ENCODE peak calls at places on chromosomes 6 and 20, in nine cellular contexts. M is hepatocyte; S is activated T-cell treated with anti-CD3 and anti-CD28 coated beads, Interleukin-2, amount 50 U/mL, for 4 hours; A is omental fat pad; Y is effector CD4-positive, alpha-beta T cell; J is ACHN; U is LoVo; F is stimulated activated CD8-positive, alpha-beta memory T cell treated with anti-CD3 and anti-CD28 coated beads, Interleukin-2, amount 100 ng/mL, for 1 hour; O is spleen. W is an unnamed sample.

GRCh38 chr6:17725083-17725482 is 18.4 kb upstream of the NUP153 start:
- DNase-seq in U (no peak), F (no peak), J (no peak), Y (no peak), M (peak), O (no peak), S (no peak), A (no peak), W (no peak)

GRCh38 chr6:28634406-28634757 is 108.7 kb downstream of the GPX5 start:
- DNase-seq in U (no peak), A (no peak), J (no peak), F (no peak), O (no peak), Y (no peak), S (no peak), M (no peak), W (no peak)

GRCh38 chr6:131258816-131259476 is 123.7 kb downstream of the AKAP7 start:
- DNase-seq in F (no peak), M (peak), A (no peak), J (peak), S (no peak), U (peak), O (no peak), Y (no peak), W (peak)

GRCh38 chr6:157898169-157898568 is 75.1 kb downstream of the SNX9 start:
- DNase-seq in S (no peak), M (no peak), U (no peak), A (no peak), Y (no peak), J (no peak), O (no peak), F (no peak), W (no peak)

GRCh38 chr20:23200413-23200812 is 114.3 kb upstream of the CD93 start:
- DNase-seq in O (no peak), J (no peak), S (no peak), F (no peak), Y (no peak), U (no peak), M (no peak), A (no peak), W (no peak)

GRCh38 chr6:152723398-152723797 is 25.7 kb downstream of the MYCT1 start:
- DNase-seq in J (no peak), A (no peak), U (no peak), M (no peak), S (no peak), O (no peak), Y (no peak), F (no peak), W (no peak)

GRCh38 chr20:19735446-19735845 is 22.6 kb upstream of the RIN2 start:
- DNase-seq in U (peak), F (no peak), Y (no peak), J (peak), M (peak), O (no peak), S (no peak), A (peak), W (peak)

GRCh38 chr6:18550119-18550518 is 163.0 kb downstream of the RNF144B start:
- DNase-seq in J (no peak), M (no peak), A (no peak), Y (no peak), O (no peak), S (no peak), F (no peak), U (no peak), W (no peak)

GRCh38 chr6:36349240-36349639 is 12.6 kb upstream of the BNIP5 start:
- DNase-seq in M (no peak), A (no peak), J (no peak), U (no peak), F (no peak), S (no peak), Y (no peak), O (no peak), W (no peak)

GRCh38 chr6:10520468-10520867 is 683 bp upstream of the GCNT2 start:
- DNase-seq in U (no peak), A (no peak), J (no peak), M (peak), Y (no peak), O (no peak), S (no peak), F (no peak), W (no peak)

GRCh38 chr6:139030539-139030938 is 2.0 kb downstream of the ABRACL start:
- DNase-seq in J (no peak), U (no peak), M (no peak), F (no peak), A (no peak), S (no peak), O (no peak), Y (no peak), W (no peak)

GRCh38 chr6:130575971-130576370 is 210.2 kb downstream of the TMEM200A start:
- DNase-seq in O (peak), A (no peak), F (peak), J (no peak), S (peak), M (no peak), U (no peak), Y (peak), W (no peak)

GRCh38 chr6:82712826-82713225 is 349.2 kb downstream of the TPBG start:
- DNase-seq in A (no peak), M (no peak), O (no peak), Y (no peak), J (peak), F (no peak), U (peak), S (no peak), W (no peak)

GRCh38 chr20:63738687-63739128 is 868 bp upstream of the SLC2A4RG start:
- DNase-seq in O (peak), M (peak), A (no peak), U (no peak), Y (peak), F (no peak), S (no peak), J (peak), W (no peak)

GRCh38 chr20:64069614-64070243 is 6.7 kb downstream of the TCEA2 start:
- DNase-seq in A (no peak), M (no peak), F (no peak), Y (no peak), J (peak), U (peak), O (peak), S (no peak), W (no peak)

GRCh38 chr6:120873125-120873865 is 461.0 kb downstream of the TBC1D32 start:
- DNase-seq in M (no peak), A (no peak), J (no peak), U (no peak), Y (no peak), S (no peak), F (no peak), O (peak), W (no peak)

GRCh38 chr6:139161817-139162284 is 27.0 kb downstream of the HECA start:
- DNase-seq in A (no peak), U (no peak), J (no peak), Y (peak), M (no peak), F (peak), O (no peak), S (peak), W (no peak)

GRCh38 chr6:159760602-159761057 is 1.2 kb upstream of the ACAT2 start:
- DNase-seq in J (peak), Y (no peak), U (peak), F (no peak), S (no peak), A (no peak), M (peak), O (no peak), W (peak)

GRCh38 chr20:3681931-3682820 is at the start of gene ADAM33:
- DNase-seq in J (no peak), S (no peak), Y (no peak), M (peak), O (no peak), U (no peak), F (no peak), A (no peak), W (no peak)

GRCh38 chr6:28643017-28643740 is 117.5 kb downstream of the GPX5 start:
- DNase-seq in Y (no peak), U (peak), O (no peak), F (no peak), S (no peak), A (no peak), M (peak), J (peak), W (no peak)

GRCh38 chr6:167787896-167788530 is 38.7 kb upstream of the AFDN start:
- DNase-seq in U (no peak), F (no peak), J (no peak), O (peak), M (no peak), Y (no peak), S (no peak), A (no peak), W (no peak)

GRCh38 chr6:141483561-141484061 is 649.1 kb upstream of the GJE1 start:
- DNase-seq in Y (peak), O (no peak), S (peak), U (peak), A (no peak), M (no peak), F (peak), J (peak), W (peak)

GRCh38 chr20:19449051-19449450 is 236.6 kb downstream of the SLC24A3 start:
- DNase-seq in U (no peak), A (no peak), J (no peak), O (no peak), M (no peak), Y (no peak), F (no peak), S (no peak), W (no peak)

GRCh38 chr6:166488081-166488685 is 98.3 kb downstream of the RAMACL start:
- DNase-seq in M (no peak), U (no peak), J (no peak), Y (peak), A (no peak), F (peak), O (peak), S (peak), W (no peak)

GRCh38 chr20:48310312-48310711 is 517.5 kb downstream of the PREX1 start:
- DNase-seq in F (no peak), J (no peak), M (no peak), O (no peak), Y (no peak), S (no peak), U (no peak), A (no peak), W (no peak)

GRCh38 chr6:112054520-112055160 is 736 bp downstream of the CCN6 start:
- DNase-seq in U (no peak), F (no peak), A (no peak), M (peak), Y (no peak), J (no peak), S (no peak), O (no peak), W (no peak)

GRCh38 chr6:88843040-88843439 is 120.4 kb downstream of the RNGTT start:
- DNase-seq in S (no peak), O (no peak), M (no peak), U (no peak), Y (no peak), F (no peak), A (no peak), J (no peak), W (no peak)

GRCh38 chr6:37650071-37650481 is 47.6 kb downstream of the MDGA1 start:
- DNase-seq in M (peak), Y (no peak), O (no peak), F (no peak), A (no peak), U (no peak), S (no peak), J (no peak), W (no peak)

GRCh38 chr6:127765949-127766348 is 134.9 kb downstream of the THEMIS start:
- DNase-seq in U (no peak), S (no peak), A (no peak), F (no peak), O (no peak), J (no peak), M (no peak), Y (no peak), W (no peak)

GRCh38 chr20:37630161-37630560 is 63.7 kb upstream of the CTNNBL1 start:
- DNase-seq in Y (no peak), J (no peak), F (no peak), A (no peak), U (no peak), M (peak), O (no peak), S (no peak), W (no peak)

GRCh38 chr6:13617066-13617465 is 1.9 kb downstream of the NOL7 start:
- DNase-seq in Y (no peak), F (no peak), A (no peak), J (no peak), S (no peak), O (no peak), M (no peak), U (no peak), W (no peak)

GRCh38 chr6:121984956-121985355 is 414.5 kb upstream of the HSF2 start:
- DNase-seq in M (no peak), J (no peak), A (no peak), S (no peak), Y (no peak), O (no peak), F (no peak), U (no peak), W (no peak)

GRCh38 chr6:21610376-21610775 is 16.8 kb downstream of the SOX4 start:
- DNase-seq in S (no peak), F (no peak), Y (no peak), A (no peak), M (no peak), O (no peak), J (no peak), U (no peak), W (no peak)

GRCh38 chr6:39923394-39923793 is 10.9 kb downstream of the MOCS1 start:
- DNase-seq in M (no peak), A (no peak), U (no peak), J (no peak), F (no peak), O (peak), S (no peak), Y (no peak), W (no peak)

W was measured in kidney epithelial cell.